ENCODE peak calls at places on chromosomes 12 and 14, in nine cellular contexts. W is globus pallidus; Q is activated naive CD8-positive, alpha-beta T cell treated with anti-CD3 and anti-CD28 coated beads for 36 hours; O is AML-193; F is cerebellar cortex; Y is stimulated activated CD8-positive, alpha-beta memory T cell treated with anti-CD3 and anti-CD28 coated beads, Interleukin-12 subunit alpha, Interleukin-12 subunit beta, amount 100 ng/mL, for 1 hour; T is naive B cell; K is astrocyte of the spinal cord; G is stimulated activated CD4-positive, alpha-beta T cell treated with anti-CD3 and anti-CD28 coated beads, Interleukin-15, amount 100 ng/mL, for 48 hours. A is an unnamed sample.

GRCh38 chr12:70028515-70028914 is 203.5 kb downstream of the MYRFL start:
- DNase-seq in W (no peak), Q (no peak), O (no peak), F (no peak), Y (no peak), T (no peak), K (no peak), G (no peak), A (no peak)

GRCh38 chr14:22986508-22987054 is 4.2 kb upstream of the AJUBA start:
- DNase-seq in W (peak; percentile 84), Q (peak; percentile 79), O (peak; percentile 68), F (peak; percentile 94), Y (peak; percentile 85), T (peak; percentile 78), K (peak; percentile 85), G (peak; percentile 86), A (peak; percentile 90)

GRCh38 chr12:129401572-129401971 is 502.3 kb downstream of the TMEM132D start:
- DNase-seq in W (no peak), Q (no peak), O (no peak), F (no peak), Y (no peak), T (no peak), K (no peak), G (no peak), A (no peak)

GRCh38 chr14:55500219-55500701 is 59.8 kb upstream of the TBPL2 start:
- DNase-seq in W (no peak), Q (no peak), O (no peak), F (no peak), Y (no peak), T (no peak), K (no peak), G (no peak), A (no peak)

GRCh38 chr12:46944771-46945170 is 119.0 kb upstream of the SLC38A4 start:
- DNase-seq in W (no peak), Q (no peak), O (no peak), F (no peak), Y (no peak), T (no peak), K (no peak), G (no peak), A (no peak)

GRCh38 chr14:68824517-68825347 is 31.9 kb upstream of the ZFP36L1 start:
- DNase-seq in W (peak; percentile 61), Q (no peak), O (peak; percentile 52), F (peak; percentile 75), Y (no peak), T (no peak), K (peak; percentile 69), G (no peak), A (no peak)

GRCh38 chr12:6201199-6201608 is 1.0 kb downstream of the CD9 start:
- DNase-seq in W (no peak), Q (no peak), O (no peak), F (no peak), Y (no peak), T (no peak), K (no peak), G (no peak), A (no peak)

GRCh38 chr14:35297677-35298076 is 5.5 kb downstream of the PSMA6 start:
- DNase-seq in W (no peak), Q (no peak), O (no peak), F (no peak), Y (no peak), T (no peak), K (no peak), G (no peak), A (no peak)

GRCh38 chr12:67618303-67618702 is 30.2 kb upstream of the DYRK2 start:
- DNase-seq in W (no peak), Q (no peak), O (no peak), F (no peak), Y (no peak), T (peak; percentile 41), K (no peak), G (no peak), A (no peak)

GRCh38 chr14:54085137-54085810 is 128.6 kb upstream of the BMP4 start:
- DNase-seq in W (no peak), Q (no peak), O (no peak), F (no peak), Y (no peak), T (no peak), K (no peak), G (no peak), A (no peak)

GRCh38 chr14:48275301-48275700 is 599.9 kb upstream of the MDGA2 start:
- DNase-seq in W (peak; percentile 76), Q (no peak), O (no peak), F (peak; percentile 2), Y (no peak), T (no peak), K (peak; percentile 1), G (no peak), A (no peak)

GRCh38 chr14:80567905-80568512 is 356.7 kb upstream of the DIO2 start:
- DNase-seq in W (no peak), Q (no peak), O (no peak), F (no peak), Y (no peak), T (no peak), K (peak; percentile 37), G (no peak), A (no peak)

GRCh38 chr12:47850153-47851084 is 30.7 kb upstream of the HDAC7 start:
- DNase-seq in W (no peak), Q (no peak), O (no peak), F (no peak), Y (no peak), T (no peak), K (no peak), G (no peak), A (no peak)

GRCh38 chr14:56216631-56217379 is 98.6 kb downstream of the PELI2 start:
- DNase-seq in W (peak; percentile 73), Q (no peak), O (peak; percentile 21), F (peak; percentile 87), Y (no peak), T (no peak), K (no peak), G (no peak), A (no peak)

GRCh38 chr12:47088021-47088944 is 8.5 kb upstream of the AMIGO2 start:
- DNase-seq in W (no peak), Q (no peak), O (no peak), F (peak; percentile 84), Y (no peak), T (no peak), K (no peak), G (no peak), A (no peak)

GRCh38 chr12:82596484-82596883 is 90.2 kb upstream of the TMTC2 start:
- DNase-seq in W (no peak), Q (no peak), O (no peak), F (no peak), Y (no peak), T (no peak), K (no peak), G (no peak), A (no peak)

GRCh38 chr12:131415781-131416180 is 295.1 kb upstream of the SFSWAP start:
- DNase-seq in W (no peak), Q (no peak), O (no peak), F (no peak), Y (no peak), T (no peak), K (no peak), G (no peak), A (no peak)

GRCh38 chr12:38350342-38351181 is 34.0 kb downstream of the ALG10B start:
- DNase-seq in W (no peak), Q (no peak), O (no peak), F (no peak), Y (no peak), T (peak; percentile 49), K (no peak), G (no peak), A (no peak)

GRCh38 chr12:55972045-55972843 is 1.6 kb upstream of the RAB5B start:
- DNase-seq in W (no peak), Q (no peak), O (no peak), F (peak; percentile 21), Y (no peak), T (no peak), K (peak; percentile 36), G (no peak), A (no peak)

GRCh38 chr12:6963016-6963731 is 7.3 kb downstream of the PHB2 start:
- DNase-seq in W (no peak), Q (peak; percentile 9), O (no peak), F (no peak), Y (no peak), T (no peak), K (no peak), G (no peak), A (no peak)

GRCh38 chr12:103801709-103802585 is 39.1 kb downstream of the NT5DC3 start:
- DNase-seq in W (peak; percentile 34), Q (no peak), O (no peak), F (no peak), Y (no peak), T (no peak), K (peak; percentile 86), G (no peak), A (no peak)

GRCh38 chr12:15592934-15593333 is 196.3 kb downstream of the EPS8 start:
- DNase-seq in W (no peak), Q (no peak), O (no peak), F (no peak), Y (no peak), T (no peak), K (no peak), G (no peak), A (no peak)

GRCh38 chr12:93612719-93613228 is 40.3 kb downstream of the SOCS2 start:
- DNase-seq in W (peak; percentile 46), Q (no peak), O (no peak), F (no peak), Y (no peak), T (no peak), K (no peak), G (no peak), A (no peak)

GRCh38 chr14:32986791-32987545 is 48.3 kb downstream of the NPAS3 start:
- DNase-seq in W (peak; percentile 95), Q (no peak), O (no peak), F (peak; percentile 14), Y (no peak), T (no peak), K (peak; percentile 73), G (no peak), A (no peak)

GRCh38 chr12:69602954-69603353 is 7.8 kb downstream of the LRRC10 start:
- DNase-seq in W (no peak), Q (no peak), O (no peak), F (no peak), Y (no peak), T (no peak), K (no peak), G (no peak), A (no peak)

GRCh38 chr12:21656931-21657335 is 709 bp downstream of the LDHB start:
- DNase-seq in W (peak; percentile 60), Q (peak; percentile 35), O (peak; percentile 60), F (peak; percentile 73), Y (no peak), T (peak; percentile 8), K (peak; percentile 67), G (peak; percentile 21), A (peak; percentile 29)